ENCODE peak calls at places on chromosomes 3 and 15, in seven cellular contexts. I is heart left ventricle, F is coronary artery, T is testis, W is SK-N-SH, C is endothelial cell of umbilical vein, O is stomach. X is an unnamed sample.

GRCh38 chr15:75130597-75131268 is 70.9 kb upstream of the C15orf39 start:
- DNase-seq in I (no peak), F (no peak), T (no peak), W (no peak), C (no peak), O (no peak), X (no peak)

GRCh38 chr3:195806916-195807231 is 4.9 kb downstream of the MUC4 start:
- DNase-seq in I (no peak), F (no peak), T (no peak), W (no peak), C (no peak), O (no peak), X (peak)

GRCh38 chr3:127034990-127035652 is 52.2 kb downstream of the PLXNA1 start:
- DNase-seq in I (peak), F (no peak), T (no peak), W (no peak), C (no peak), O (no peak), X (no peak)

GRCh38 chr15:101029971-101030661 is 111.0 kb downstream of the LRRK1 start:
- DNase-seq in I (peak), F (peak), T (peak), W (no peak), C (no peak), O (peak), X (peak)

GRCh38 chr3:186624598-186624997 is 11.7 kb downstream of the AHSG start:
- DNase-seq in I (no peak), F (no peak), T (no peak), W (no peak), C (no peak), O (no peak), X (no peak)

GRCh38 chr3:4320453-4320852 is 17.3 kb downstream of the SETMAR start:
- DNase-seq in I (no peak), F (no peak), T (no peak), W (no peak), C (peak), O (no peak), X (no peak)

GRCh38 chr15:73582961-73583360 is 50.2 kb downstream of the NPTN start:
- DNase-seq in I (no peak), F (no peak), T (no peak), W (no peak), C (no peak), O (no peak), X (no peak)

GRCh38 chr15:85831415-85832113 is 36.8 kb upstream of the KLHL25 start:
- DNase-seq in I (peak), F (no peak), T (peak), W (peak), C (peak), O (peak), X (peak)

GRCh38 chr15:85155360-85155759 is 173.7 kb downstream of the PDE8A start:
- DNase-seq in I (no peak), F (no peak), T (no peak), W (peak), C (no peak), O (no peak), X (no peak)

GRCh38 chr3:34533468-34533867 is 735.0 kb downstream of the PDCD6IP start:
- DNase-seq in I (no peak), F (no peak), T (no peak), W (no peak), C (no peak), O (no peak), X (no peak)

GRCh38 chr3:188528390-188528789 is 374.4 kb downstream of the LPP start:
- DNase-seq in I (no peak), F (no peak), T (no peak), W (no peak), C (no peak), O (no peak), X (no peak)

GRCh38 chr15:90160781-90161727 is 40.1 kb upstream of the SEMA4B start:
- DNase-seq in I (no peak), F (no peak), T (no peak), W (no peak), C (no peak), O (peak), X (no peak)

GRCh38 chr3:187101184-187102072 is 37.9 kb downstream of the RPL39L start:
- DNase-seq in I (peak), F (peak), T (peak), W (peak), C (peak), O (peak), X (no peak)

GRCh38 chr3:105459566-105460290 is 93.0 kb downstream of the ALCAM start:
- DNase-seq in I (no peak), F (no peak), T (no peak), W (no peak), C (no peak), O (no peak), X (no peak)

DNA sequence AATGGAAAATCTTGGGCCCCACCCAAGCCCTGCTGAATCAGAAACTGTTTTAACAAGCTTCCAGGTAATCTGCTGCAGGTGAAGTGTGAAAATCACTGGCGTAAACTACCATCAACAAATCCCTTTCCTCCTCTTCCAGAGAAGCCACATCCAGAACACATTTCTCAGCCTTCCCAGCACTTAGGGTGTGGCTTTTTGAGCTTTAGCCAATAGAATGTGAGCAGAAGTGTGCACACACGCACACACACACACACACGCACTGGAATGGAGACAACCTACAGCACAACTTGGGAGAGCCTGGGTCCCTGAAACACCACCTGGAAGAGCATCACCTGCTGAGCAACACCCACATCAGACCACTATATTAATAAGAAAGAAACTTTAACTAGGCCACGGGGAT is 98.6 kb downstream of the OSBPL10 start:
- DNase-seq in I (no peak), F (no peak), T (no peak), W (no peak), C (no peak), O (no peak), X (no peak)
- TF ChIP-seq CTCF in I (no peak), F (no peak), T (no peak), W (no peak), C (no peak), O (no peak), X (no peak)

GRCh38 chr3:66023254-66023653 is 15.5 kb downstream of the MAGI1 start:
- DNase-seq in I (no peak), F (no peak), T (no peak), W (no peak), C (no peak), O (no peak), X (no peak)
- H3K27ac ChIP-seq in I (no peak), F (no peak), T (no peak), W (no peak), C (no peak), O (no peak), X (no peak)

DNA sequence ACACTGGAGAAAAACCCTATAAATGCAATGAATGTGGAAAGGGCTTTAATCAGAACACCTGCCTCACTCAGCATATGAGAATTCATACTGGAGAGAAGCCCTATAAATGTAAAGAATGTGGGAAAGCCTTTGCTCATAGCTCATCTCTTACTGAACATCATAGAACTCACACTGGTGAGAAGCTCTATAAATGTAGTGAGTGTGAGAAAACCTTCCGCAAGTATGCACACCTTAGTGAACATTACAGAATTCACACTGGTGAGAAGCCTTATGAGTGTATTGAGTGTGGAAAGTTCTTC is 7.4 kb upstream of the ZNF501 start:
- DNase-seq in I (no peak), F (no peak), T (no peak), W (no peak), C (no peak), O (no peak), X (no peak)
- H3K4me3 ChIP-seq in I (no peak), F (no peak), T (no peak), W (no peak), C (no peak), O (no peak), X (peak)

DNA sequence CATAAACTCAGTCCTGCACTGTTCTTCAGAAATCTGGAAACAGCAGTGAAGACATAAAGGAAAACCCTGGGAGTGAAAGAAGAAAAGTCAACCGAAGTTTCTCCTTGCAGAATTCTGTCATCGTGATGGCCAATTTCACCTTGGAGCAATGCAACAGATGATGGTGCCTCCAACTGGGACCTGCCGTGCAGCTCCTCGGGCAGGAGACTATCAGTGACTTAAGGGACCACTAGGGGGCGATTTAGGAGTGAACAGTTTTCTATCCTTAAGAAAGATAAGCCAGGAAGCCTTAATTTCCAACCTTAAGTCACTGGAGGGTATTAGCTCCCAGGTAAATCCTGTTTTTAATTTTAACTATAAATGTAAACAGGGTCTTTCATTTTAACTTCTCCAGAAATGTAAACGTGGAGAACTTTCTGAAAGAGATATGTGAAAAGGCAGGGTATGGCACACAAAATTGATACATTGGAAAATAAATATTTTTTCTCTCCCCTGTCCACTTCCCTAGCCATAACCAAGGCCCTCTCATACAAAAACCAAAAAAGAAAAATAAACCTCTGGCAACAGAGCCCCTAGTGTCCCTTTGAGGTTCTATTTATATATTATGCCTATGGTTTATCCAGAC is 116.3 kb downstream of the PDZRN3 start:
- DNase-seq in I (no peak), F (no peak), T (peak), W (peak), C (peak), O (peak), X (no peak)
- TF ChIP-seq CTCF in I (peak), F (peak), T (peak), W (peak), C (peak), O (peak), X (peak)

X was measured in osteoblast.